ENCODE peak calls at places on chromosomes 12 and 14, in four cellular contexts. T, U, M and L are unnamed samples.

GRCh38 chr12:59500915-59501314 is 94.9 kb upstream of the SLC16A7 start:
- DNase-seq in U (no peak), M (no peak), T (no peak), L (no peak)

GRCh38 chr12:24948452-24948815 is 467 bp downstream of the BCAT1 start:
- DNase-seq in U (peak), M (no peak), T (no peak), L (peak)

GRCh38 chr14:91374287-91374880 is 43.2 kb downstream of the CCDC88C start:
- DNase-seq in T (no peak), U (no peak), M (no peak), L (peak)

GRCh38 chr12:104457746-104458644 is 1.2 kb downstream of the CHST11 start:
- DNase-seq in T (peak), U (peak), M (peak), L (peak)

GRCh38 chr14:73789996-73790581 is 61.5 kb upstream of the PTGR2 start:
- DNase-seq in T (no peak), M (no peak), U (peak), L (no peak)

GRCh38 chr12:66014818-66015217 is 115.7 kb downstream of the LLPH start:
- DNase-seq in U (peak), M (no peak), T (no peak), L (no peak)

GRCh38 chr12:68451261-68452091 is 119.3 kb upstream of the MDM1 start:
- DNase-seq in U (peak), T (no peak), M (no peak), L (peak)

GRCh38 chr12:106192659-106193403 is 54.1 kb upstream of the NUAK1 start:
- DNase-seq in T (no peak), M (no peak), U (peak), L (no peak)

GRCh38 chr14:68695326-68695768 is 97.5 kb downstream of the ZFP36L1 start:
- DNase-seq in M (no peak), T (no peak), U (peak), L (no peak)

GRCh38 chr14:92880851-92881250 is 42.1 kb upstream of the CHGA start:
- DNase-seq in M (peak), T (peak), U (peak), L (peak)

GRCh38 chr14:101457936-101458535 is 103.3 kb upstream of the DIO3 start:
- DNase-seq in U (no peak), T (peak), M (no peak), L (peak)

GRCh38 chr14:100384819-100385813 is 62.0 kb downstream of the SLC25A47 start:
- DNase-seq in U (peak), T (no peak), M (no peak), L (no peak)

GRCh38 chr12:1530592-1531159 is 63.7 kb downstream of the FBXL14 start:
- DNase-seq in M (no peak), U (peak), T (peak), L (no peak)

GRCh38 chr12:24954261-24954660 is 5.4 kb upstream of the BCAT1 start:
- DNase-seq in T (no peak), U (no peak), M (no peak), L (no peak)

GRCh38 chr14:91413547-91414474 is 3.8 kb downstream of the CCDC88C start:
- DNase-seq in M (no peak), U (no peak), T (peak), L (peak)

GRCh38 chr12:96892104-96892503 is 15.0 kb upstream of the NEDD1 start:
- DNase-seq in M (no peak), T (no peak), U (no peak), L (no peak)

GRCh38 chr14:59204305-59204704 is 15.8 kb downstream of the DAAM1 start:
- DNase-seq in T (no peak), M (no peak), U (no peak), L (no peak)

GRCh38 chr14:104383088-104383805 is 196.3 kb upstream of the C14orf180 start:
- DNase-seq in T (peak), M (no peak), U (no peak), L (no peak)

GRCh38 chr12:56266634-56267442 is at the start of gene COQ10A:
- DNase-seq in T (peak), M (peak), U (peak), L (peak)

GRCh38 chr14:36604757-36605505 is 22.5 kb upstream of the NKX2-8 start:
- DNase-seq in T (peak), U (peak), M (peak), L (peak)